ENCODE peak calls at places on chromosomes 4 and X, in eight cellular contexts. One of them, this sample, is unnamed.

GRCh38 chr4:140807491-140808257 is 51.5 kb upstream of the TBC1D9 start:
- DNase-seq in stimulated activated naive CD4-positive, alpha-beta T cell treated with Interleukin-2 at 50 U/mL for 16 hours: no peak
- DNase-seq in stimulated activated CD4-positive, alpha-beta T cell treated with anti-CD3 and anti-CD28 coated beads, Interleukin-12 subunit alpha, Interleukin-12 subunit beta, amount 100 ng/mL, for 48 hours: no peak
- DNase-seq in effector CD4-positive, alpha-beta T cell: no peak
- DNase-seq in left cardiac atrium: no peak
- DNase-seq in A673: no peak
- DNase-seq in NCI-H1092 treated with DMSO at 0.1 percent for 48 hours: no peak
- DNase-seq in iris pigment epithelial cell: peak; percentile 78
- DNase-seq in this sample: no peak

GRCh38 chr4:141339386-141339785 is 118.7 kb downstream of the ZNF330 start:
- DNase-seq in stimulated activated naive CD4-positive, alpha-beta T cell treated with Interleukin-2 at 50 U/mL for 16 hours: no peak
- DNase-seq in stimulated activated CD4-positive, alpha-beta T cell treated with anti-CD3 and anti-CD28 coated beads, Interleukin-12 subunit alpha, Interleukin-12 subunit beta, amount 100 ng/mL, for 48 hours: no peak
- DNase-seq in effector CD4-positive, alpha-beta T cell: no peak
- DNase-seq in left cardiac atrium: no peak
- DNase-seq in A673: no peak
- DNase-seq in NCI-H1092 treated with DMSO at 0.1 percent for 48 hours: no peak
- DNase-seq in iris pigment epithelial cell: no peak
- DNase-seq in this sample: no peak

GRCh38 chr4:127558088-127558487 is 74.7 kb upstream of the INTU start:
- DNase-seq in stimulated activated naive CD4-positive, alpha-beta T cell treated with Interleukin-2 at 50 U/mL for 16 hours: no peak
- DNase-seq in stimulated activated CD4-positive, alpha-beta T cell treated with anti-CD3 and anti-CD28 coated beads, Interleukin-12 subunit alpha, Interleukin-12 subunit beta, amount 100 ng/mL, for 48 hours: no peak
- DNase-seq in effector CD4-positive, alpha-beta T cell: no peak
- DNase-seq in left cardiac atrium: no peak
- DNase-seq in A673: no peak
- DNase-seq in NCI-H1092 treated with DMSO at 0.1 percent for 48 hours: no peak
- DNase-seq in iris pigment epithelial cell: no peak
- DNase-seq in this sample: no peak

GRCh38 chrX:109952050-109952449 is 50.9 kb upstream of the TMEM164 start:
- DNase-seq in stimulated activated naive CD4-positive, alpha-beta T cell treated with Interleukin-2 at 50 U/mL for 16 hours: no peak
- DNase-seq in stimulated activated CD4-positive, alpha-beta T cell treated with anti-CD3 and anti-CD28 coated beads, Interleukin-12 subunit alpha, Interleukin-12 subunit beta, amount 100 ng/mL, for 48 hours: no peak
- DNase-seq in effector CD4-positive, alpha-beta T cell: no peak
- DNase-seq in left cardiac atrium: no peak
- DNase-seq in A673: no peak
- DNase-seq in NCI-H1092 treated with DMSO at 0.1 percent for 48 hours: no peak
- DNase-seq in iris pigment epithelial cell: no peak
- DNase-seq in this sample: no peak

GRCh38 chr4:59086410-59086809 is 1976.2 kb upstream of the IGFBP7 start:
- DNase-seq in stimulated activated naive CD4-positive, alpha-beta T cell treated with Interleukin-2 at 50 U/mL for 16 hours: no peak
- DNase-seq in stimulated activated CD4-positive, alpha-beta T cell treated with anti-CD3 and anti-CD28 coated beads, Interleukin-12 subunit alpha, Interleukin-12 subunit beta, amount 100 ng/mL, for 48 hours: no peak
- DNase-seq in effector CD4-positive, alpha-beta T cell: no peak
- DNase-seq in left cardiac atrium: no peak
- DNase-seq in A673: no peak
- DNase-seq in NCI-H1092 treated with DMSO at 0.1 percent for 48 hours: no peak
- DNase-seq in iris pigment epithelial cell: no peak
- DNase-seq in this sample: no peak

GRCh38 chr4:6772223-6772928 is 10.2 kb upstream of the KIAA0232 start:
- DNase-seq in stimulated activated naive CD4-positive, alpha-beta T cell treated with Interleukin-2 at 50 U/mL for 16 hours: no peak
- DNase-seq in stimulated activated CD4-positive, alpha-beta T cell treated with anti-CD3 and anti-CD28 coated beads, Interleukin-12 subunit alpha, Interleukin-12 subunit beta, amount 100 ng/mL, for 48 hours: no peak
- DNase-seq in effector CD4-positive, alpha-beta T cell: no peak
- DNase-seq in left cardiac atrium: no peak
- DNase-seq in A673: peak; percentile 43
- DNase-seq in NCI-H1092 treated with DMSO at 0.1 percent for 48 hours: no peak
- DNase-seq in iris pigment epithelial cell: no peak
- DNase-seq in this sample: no peak

GRCh38 chr4:183988874-183989273 is 83.8 kb downstream of the STOX2 start:
- DNase-seq in stimulated activated naive CD4-positive, alpha-beta T cell treated with Interleukin-2 at 50 U/mL for 16 hours: no peak
- DNase-seq in stimulated activated CD4-positive, alpha-beta T cell treated with anti-CD3 and anti-CD28 coated beads, Interleukin-12 subunit alpha, Interleukin-12 subunit beta, amount 100 ng/mL, for 48 hours: no peak
- DNase-seq in effector CD4-positive, alpha-beta T cell: no peak
- DNase-seq in left cardiac atrium: no peak
- DNase-seq in A673: no peak
- DNase-seq in NCI-H1092 treated with DMSO at 0.1 percent for 48 hours: no peak
- DNase-seq in iris pigment epithelial cell: no peak
- DNase-seq in this sample: no peak

GRCh38 chr4:40314951-40315350 is 20.2 kb upstream of the CHRNA9 start:
- DNase-seq in stimulated activated naive CD4-positive, alpha-beta T cell treated with Interleukin-2 at 50 U/mL for 16 hours: no peak
- DNase-seq in stimulated activated CD4-positive, alpha-beta T cell treated with anti-CD3 and anti-CD28 coated beads, Interleukin-12 subunit alpha, Interleukin-12 subunit beta, amount 100 ng/mL, for 48 hours: no peak
- DNase-seq in effector CD4-positive, alpha-beta T cell: no peak
- DNase-seq in left cardiac atrium: no peak
- DNase-seq in A673: no peak
- DNase-seq in NCI-H1092 treated with DMSO at 0.1 percent for 48 hours: no peak
- DNase-seq in iris pigment epithelial cell: no peak
- DNase-seq in this sample: no peak

GRCh38 chrX:123851010-123851409 is 8.8 kb upstream of the XIAP start:
- DNase-seq in stimulated activated naive CD4-positive, alpha-beta T cell treated with Interleukin-2 at 50 U/mL for 16 hours: no peak
- DNase-seq in stimulated activated CD4-positive, alpha-beta T cell treated with anti-CD3 and anti-CD28 coated beads, Interleukin-12 subunit alpha, Interleukin-12 subunit beta, amount 100 ng/mL, for 48 hours: no peak
- DNase-seq in effector CD4-positive, alpha-beta T cell: no peak
- DNase-seq in left cardiac atrium: no peak
- DNase-seq in A673: peak; percentile 18
- DNase-seq in NCI-H1092 treated with DMSO at 0.1 percent for 48 hours: no peak
- DNase-seq in iris pigment epithelial cell: no peak
- DNase-seq in this sample: no peak

GRCh38 chr4:148780426-148781005 is 338.3 kb upstream of the NR3C2 start:
- DNase-seq in stimulated activated naive CD4-positive, alpha-beta T cell treated with Interleukin-2 at 50 U/mL for 16 hours: no peak
- DNase-seq in stimulated activated CD4-positive, alpha-beta T cell treated with anti-CD3 and anti-CD28 coated beads, Interleukin-12 subunit alpha, Interleukin-12 subunit beta, amount 100 ng/mL, for 48 hours: no peak
- DNase-seq in effector CD4-positive, alpha-beta T cell: no peak
- DNase-seq in left cardiac atrium: no peak
- DNase-seq in A673: no peak
- DNase-seq in NCI-H1092 treated with DMSO at 0.1 percent for 48 hours: no peak
- DNase-seq in iris pigment epithelial cell: no peak
- DNase-seq in this sample: no peak

GRCh38 chr4:93776386-93777080 is 52.0 kb upstream of the ATOH1 start:
- DNase-seq in stimulated activated naive CD4-positive, alpha-beta T cell treated with Interleukin-2 at 50 U/mL for 16 hours: no peak
- DNase-seq in stimulated activated CD4-positive, alpha-beta T cell treated with anti-CD3 and anti-CD28 coated beads, Interleukin-12 subunit alpha, Interleukin-12 subunit beta, amount 100 ng/mL, for 48 hours: no peak
- DNase-seq in effector CD4-positive, alpha-beta T cell: no peak
- DNase-seq in left cardiac atrium: no peak
- DNase-seq in A673: peak; percentile 1
- DNase-seq in NCI-H1092 treated with DMSO at 0.1 percent for 48 hours: no peak
- DNase-seq in iris pigment epithelial cell: peak; percentile 51
- DNase-seq in this sample: no peak

GRCh38 chrX:110315541-110315940 is 2.3 kb downstream of the AMMECR1 start:
- DNase-seq in stimulated activated naive CD4-positive, alpha-beta T cell treated with Interleukin-2 at 50 U/mL for 16 hours: no peak
- DNase-seq in stimulated activated CD4-positive, alpha-beta T cell treated with anti-CD3 and anti-CD28 coated beads, Interleukin-12 subunit alpha, Interleukin-12 subunit beta, amount 100 ng/mL, for 48 hours: no peak
- DNase-seq in effector CD4-positive, alpha-beta T cell: no peak
- DNase-seq in left cardiac atrium: no peak
- DNase-seq in A673: no peak
- DNase-seq in NCI-H1092 treated with DMSO at 0.1 percent for 48 hours: no peak
- DNase-seq in iris pigment epithelial cell: no peak
- DNase-seq in this sample: no peak

GRCh38 chr4:175470141-175470540 is 341.9 kb downstream of the GPM6A start:
- DNase-seq in stimulated activated naive CD4-positive, alpha-beta T cell treated with Interleukin-2 at 50 U/mL for 16 hours: no peak
- DNase-seq in stimulated activated CD4-positive, alpha-beta T cell treated with anti-CD3 and anti-CD28 coated beads, Interleukin-12 subunit alpha, Interleukin-12 subunit beta, amount 100 ng/mL, for 48 hours: no peak
- DNase-seq in effector CD4-positive, alpha-beta T cell: no peak
- DNase-seq in left cardiac atrium: no peak
- DNase-seq in A673: no peak
- DNase-seq in NCI-H1092 treated with DMSO at 0.1 percent for 48 hours: no peak
- DNase-seq in iris pigment epithelial cell: peak; percentile 70
- DNase-seq in this sample: no peak

GRCh38 chrX:39762266-39762841 is 335.4 kb downstream of the BCOR start:
- DNase-seq in stimulated activated naive CD4-positive, alpha-beta T cell treated with Interleukin-2 at 50 U/mL for 16 hours: no peak
- DNase-seq in stimulated activated CD4-positive, alpha-beta T cell treated with anti-CD3 and anti-CD28 coated beads, Interleukin-12 subunit alpha, Interleukin-12 subunit beta, amount 100 ng/mL, for 48 hours: no peak
- DNase-seq in effector CD4-positive, alpha-beta T cell: no peak
- DNase-seq in left cardiac atrium: no peak
- DNase-seq in A673: no peak
- DNase-seq in NCI-H1092 treated with DMSO at 0.1 percent for 48 hours: no peak
- DNase-seq in iris pigment epithelial cell: peak; percentile 89
- DNase-seq in this sample: no peak

GRCh38 chr4:153850525-153851280 is 61.8 kb upstream of the SFRP2 start:
- DNase-seq in stimulated activated naive CD4-positive, alpha-beta T cell treated with Interleukin-2 at 50 U/mL for 16 hours: no peak
- DNase-seq in stimulated activated CD4-positive, alpha-beta T cell treated with anti-CD3 and anti-CD28 coated beads, Interleukin-12 subunit alpha, Interleukin-12 subunit beta, amount 100 ng/mL, for 48 hours: no peak
- DNase-seq in effector CD4-positive, alpha-beta T cell: no peak
- DNase-seq in left cardiac atrium: no peak
- DNase-seq in A673: no peak
- DNase-seq in NCI-H1092 treated with DMSO at 0.1 percent for 48 hours: no peak
- DNase-seq in iris pigment epithelial cell: no peak
- DNase-seq in this sample: no peak

GRCh38 chr4:111699163-111699562 is 446.1 kb upstream of the FAM241A start:
- DNase-seq in stimulated activated naive CD4-positive, alpha-beta T cell treated with Interleukin-2 at 50 U/mL for 16 hours: no peak
- DNase-seq in stimulated activated CD4-positive, alpha-beta T cell treated with anti-CD3 and anti-CD28 coated beads, Interleukin-12 subunit alpha, Interleukin-12 subunit beta, amount 100 ng/mL, for 48 hours: no peak
- DNase-seq in effector CD4-positive, alpha-beta T cell: no peak
- DNase-seq in left cardiac atrium: no peak
- DNase-seq in A673: no peak
- DNase-seq in NCI-H1092 treated with DMSO at 0.1 percent for 48 hours: no peak
- DNase-seq in iris pigment epithelial cell: no peak
- DNase-seq in this sample: no peak

GRCh38 chr4:14916554-14917304 is 85.6 kb upstream of the CPEB2 start:
- DNase-seq in stimulated activated naive CD4-positive, alpha-beta T cell treated with Interleukin-2 at 50 U/mL for 16 hours: no peak
- DNase-seq in stimulated activated CD4-positive, alpha-beta T cell treated with anti-CD3 and anti-CD28 coated beads, Interleukin-12 subunit alpha, Interleukin-12 subunit beta, amount 100 ng/mL, for 48 hours: no peak
- DNase-seq in effector CD4-positive, alpha-beta T cell: no peak
- DNase-seq in left cardiac atrium: peak; percentile 33
- DNase-seq in A673: peak; percentile 8
- DNase-seq in NCI-H1092 treated with DMSO at 0.1 percent for 48 hours: no peak
- DNase-seq in iris pigment epithelial cell: peak; percentile 52
- DNase-seq in this sample: no peak